ENCODE peak calls at places on chromosomes 4 and X, in four cellular contexts. G, O, P and F are unnamed samples. For H3K4me1 and H3K36me3, the result is how much of the 10 kb centered on the place peaks cover.

GRCh38 chr4:142095886-142096605 is 459.7 kb downstream of the IL15 start:
- DNase-seq in G (no peak), O (peak), P (peak), F (peak)

GRCh38 chr4:126458993-126459392 is 1144.2 kb downstream of the FAT4 start:
- DNase-seq in G (no peak), O (no peak), P (peak), F (no peak)

GRCh38 chr4:152981842-152982241 is 45.7 kb downstream of the FHDC1 start:
- DNase-seq in G (no peak), O (no peak), P (no peak), F (no peak)

GRCh38 chrX:1521459-1521956 is 15.5 kb downstream of the P2RY8 start:
- DNase-seq in G (no peak), O (no peak), P (no peak), F (no peak)

GRCh38 chr4:168070903-168071302 is 21.4 kb upstream of the ANXA10 start:
- DNase-seq in G (no peak), O (peak), P (peak), F (no peak)

GRCh38 chr4:179858221-179858620 is 2385.0 kb upstream of the TENM3 start:
- DNase-seq in G (no peak), O (no peak), P (no peak), F (no peak)

GRCh38 chr4:152401424-152401823 is 134.5 kb downstream of the FBXW7 start:
- DNase-seq in G (no peak), O (no peak), P (no peak), F (no peak)

GRCh38 chr4:140755811-140756291 is 334 bp downstream of the TBC1D9 start:
- DNase-seq in G (peak), O (peak), P (peak), F (peak)

GRCh38 chr4:170687751-170688150 is 598.0 kb upstream of the AADAT start:
- DNase-seq in G (no peak), O (no peak), P (no peak), F (no peak)

GRCh38 chr4:150006197-150006596 is 72.0 kb upstream of the DCLK2 start:
- DNase-seq in G (no peak), O (no peak), P (no peak), F (no peak)

GRCh38 chr4:108219998-108220397 is 51.3 kb upstream of the LEF1 start:
- DNase-seq in G (no peak), O (peak), P (no peak), F (no peak)

GRCh38 chrX:13093489-13094140 is 49.2 kb upstream of the FAM9C start:
- DNase-seq in G (no peak), O (no peak), P (no peak), F (no peak)

GRCh38 chrX:51860679-51861078 is 32.7 kb upstream of the MAGED1 start:
- DNase-seq in G (no peak), O (peak), P (peak), F (no peak)

GRCh38 chr4:78565971-78566372 is 14.4 kb downstream of the ANXA3 start:
- DNase-seq in G (no peak), O (peak), P (peak), F (no peak)

GRCh38 chr4:168893807-168894206 is 116.2 kb downstream of the CBR4 start:
- DNase-seq in G (no peak), O (no peak), P (no peak), F (no peak)

DNA sequence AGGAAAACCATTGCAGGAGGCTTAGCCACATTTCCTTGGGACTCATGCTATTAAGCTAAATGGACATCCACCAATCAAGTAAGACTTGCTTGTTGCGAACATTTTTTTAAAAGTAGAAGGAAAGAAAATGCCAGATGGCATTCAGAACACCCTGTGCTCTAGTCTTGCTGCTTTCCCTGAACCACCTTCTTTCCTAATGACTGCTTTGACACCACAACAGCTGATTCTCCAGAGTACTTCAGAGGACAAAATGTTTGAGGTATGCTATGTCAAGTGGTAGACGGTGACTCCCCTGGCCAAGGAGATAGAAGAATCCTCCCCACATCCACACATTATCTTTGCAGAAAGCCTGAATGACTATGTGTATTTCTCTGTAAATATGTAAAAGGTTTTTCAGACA is 65.4 kb downstream of the ANK2 start:
- DNase-seq in G (no peak), O (no peak), P (no peak), F (no peak)
- H3K4me1 ChIP-seq in G (under half), O (under half), P (under half), F (under half)

DNA sequence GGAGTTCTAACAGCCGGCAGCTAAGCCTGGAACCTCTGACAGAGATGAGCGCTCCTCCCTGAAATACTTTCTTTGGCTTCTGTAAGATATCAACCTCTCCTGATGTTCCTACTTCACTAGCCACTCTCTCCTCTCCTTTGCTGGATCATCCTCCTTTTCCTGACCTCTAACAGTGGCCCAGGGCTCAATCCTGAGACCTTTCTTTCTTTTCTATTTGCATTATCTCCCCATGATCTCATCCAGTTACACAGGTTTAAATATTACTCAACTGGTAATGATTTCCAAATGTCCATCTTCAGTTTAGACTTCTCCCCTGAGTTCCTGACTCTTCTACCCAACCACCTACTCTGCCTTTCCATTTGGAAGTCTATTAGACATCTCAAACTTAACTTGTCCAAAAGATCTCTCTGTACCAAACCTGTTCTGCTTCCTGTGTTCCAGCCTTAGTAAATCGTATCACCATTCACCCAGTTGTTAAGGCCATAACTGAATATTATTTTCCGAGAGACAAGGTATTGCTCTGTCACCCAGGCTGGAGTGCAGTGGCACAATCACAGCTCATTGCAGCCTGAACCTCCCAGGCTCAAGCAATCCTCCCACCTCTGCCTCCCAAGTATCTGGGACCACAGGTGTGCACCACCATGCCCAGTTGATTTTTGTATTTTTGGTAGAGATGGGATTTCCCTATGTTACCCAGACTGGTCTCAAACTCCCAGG is 41.1 kb downstream of the RFC1 start:
- DNase-seq in G (no peak), O (no peak), P (no peak), F (no peak)
- H3K36me3 ChIP-seq in G (under half), O (under half), P (under half), F (under half)

DNA sequence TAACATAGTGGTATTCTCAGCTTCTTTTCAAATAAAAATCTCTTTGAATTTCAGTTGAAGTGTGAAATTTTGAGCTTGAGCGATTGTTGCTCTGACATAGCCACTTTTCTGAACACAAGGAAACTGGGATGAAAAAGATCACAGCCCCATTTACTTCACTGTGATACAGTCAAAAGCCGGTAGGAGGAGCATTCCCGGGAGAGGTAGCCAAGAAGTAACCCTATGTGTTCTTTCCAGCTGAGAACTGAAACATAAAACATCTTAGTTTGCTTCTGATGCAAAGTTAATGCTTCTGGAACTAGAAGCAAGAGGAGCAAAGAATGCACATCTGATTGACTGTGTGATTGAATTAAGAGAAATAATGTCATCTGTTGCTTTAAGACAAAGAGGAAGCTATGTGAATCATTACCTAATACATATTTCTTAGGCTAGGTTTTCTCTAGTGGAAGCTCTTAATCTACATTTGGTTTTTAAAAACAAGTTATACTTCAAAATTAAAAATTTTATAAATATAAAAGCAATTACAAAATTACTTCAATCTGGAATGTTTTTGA is 88.4 kb upstream of the UNC5C start:
- DNase-seq in G (no peak), O (peak), P (peak), F (peak)
- TF ChIP-seq CTCF in G (no peak), O (peak), P (peak), F (peak)

GRCh38 chr4:139454111-139454600 is at the start of gene RAB33B:
- DNase-seq in G (no peak), O (no peak), P (peak), F (no peak)
- H3K4me1 ChIP-seq in G (under half), O (under half), P (under half), F (under half)

DNA sequence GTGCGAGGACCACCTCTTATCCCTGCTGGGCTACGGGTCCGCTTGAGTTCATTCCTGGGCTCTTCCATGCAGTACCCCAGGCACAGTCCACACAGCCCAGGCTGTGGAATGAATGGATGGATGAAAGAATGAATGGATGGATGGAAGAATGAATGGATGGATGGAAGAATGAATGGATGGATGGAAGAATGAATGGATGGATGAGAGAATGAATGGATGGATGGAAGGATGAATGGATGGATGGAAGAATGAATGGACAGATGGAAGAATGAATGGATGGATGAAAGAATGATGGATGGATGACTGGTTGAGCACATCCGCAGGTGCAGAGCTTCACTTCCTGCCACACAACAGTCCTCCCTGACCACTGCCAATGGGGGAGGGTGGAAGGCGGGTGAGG is 28.2 kb downstream of the ACOX3 start:
- DNase-seq in G (no peak), O (no peak), P (no peak), F (no peak)
- H3K36me3 ChIP-seq in G (under half), O (under half), P (under half), F (under half)

GRCh38 chr4:4985844-4986243 is 33.4 kb downstream of the CYTL1 start:
- DNase-seq in G (no peak), O (no peak), P (no peak), F (peak)
- TF ChIP-seq CTCF in G (no peak), O (no peak), P (peak), F (peak)

GRCh38 chr4:90060039-90060438 is 67.2 kb upstream of the CCSER1 start:
- DNase-seq in G (no peak), O (no peak), P (no peak), F (no peak)
- H3K4me1 ChIP-seq in G (under half), O (under half), P (under half), F (under half)

DNA sequence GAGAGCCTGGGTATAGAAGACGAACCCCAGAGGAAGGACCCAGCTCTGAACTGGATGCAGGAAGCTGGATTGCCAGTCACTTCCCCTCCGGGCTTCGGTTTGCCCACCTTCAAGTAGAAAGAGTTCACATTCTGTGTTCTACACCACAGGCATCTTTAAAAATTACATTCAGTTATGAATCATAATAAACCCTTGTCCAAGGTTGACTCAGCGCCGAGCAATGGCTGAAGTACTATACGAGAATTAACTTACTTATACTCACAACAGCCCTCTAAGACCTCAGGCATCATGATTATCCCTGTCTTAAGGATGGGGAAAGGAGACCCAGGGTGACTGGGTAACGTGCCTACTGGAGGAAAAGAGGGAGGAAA is 72.5 kb downstream of the EVC2 start:
- DNase-seq in G (no peak), O (peak), P (peak), F (peak)
- H3K36me3 ChIP-seq in G (under half), O (under half), P (under half), F (under half)